ENCODE peak calls at places on chromosomes 11 and 22, in four cellular contexts. C is H9, Q is H1, G is IMR-90. M is an unnamed sample.

GRCh38 chr22:23183107-23183698 is 2.9 kb downstream of the BCR start:
- DNase-seq in Q (peak), C (peak), G (peak), M (peak)

GRCh38 chr11:9815486-9816136 is 151.7 kb downstream of the SWAP70 start:
- DNase-seq in C (no peak), Q (no peak), G (peak), M (peak)

GRCh38 chr11:65470433-65470832 is 28.4 kb upstream of the MALAT1 start:
- DNase-seq in C (no peak), G (no peak), Q (no peak), M (no peak)

GRCh38 chr11:83540112-83540675 is 254.0 kb upstream of the CCDC90B start:
- DNase-seq in G (peak), C (peak), Q (no peak), M (peak)

GRCh38 chr22:35795476-35795875 is 77.8 kb downstream of the APOL5 start:
- DNase-seq in G (no peak), Q (no peak), C (no peak), M (no peak)

GRCh38 chr11:93861808-93862207 is 11.4 kb upstream of the VSTM5 start:
- DNase-seq in Q (no peak), C (no peak), G (no peak), M (no peak)

GRCh38 chr11:43920598-43921419 is 21.6 kb upstream of the C11orf96 start:
- DNase-seq in C (no peak), G (peak), Q (no peak), M (peak)

GRCh38 chr11:78197816-78198215 is 9.1 kb downstream of the USP35 start:
- DNase-seq in C (no peak), G (no peak), Q (no peak), M (no peak)

GRCh38 chr22:29457730-29458129 is 19.3 kb downstream of the RFPL1 start:
- DNase-seq in C (peak), G (peak), Q (peak), M (peak)

GRCh38 chr11:43315966-43316365 is 4.2 kb downstream of the API5 start:
- DNase-seq in C (no peak), Q (no peak), G (no peak), M (no peak)

GRCh38 chr11:19881185-19881584 is 168.5 kb downstream of the NAV2 start:
- DNase-seq in Q (no peak), G (no peak), C (no peak), M (no peak)

GRCh38 chr22:48944433-48944755 is 883.3 kb downstream of the BRD1 start:
- DNase-seq in G (no peak), Q (no peak), C (no peak), M (no peak)

GRCh38 chr22:32897400-32897799 is 95.9 kb downstream of the TIMP3 start:
- DNase-seq in Q (no peak), G (peak), C (no peak), M (peak)

GRCh38 chr22:29972121-29972520 is 89.1 kb downstream of the MTMR3 start:
- DNase-seq in Q (no peak), C (no peak), G (no peak), M (no peak)

GRCh38 chr22:16961477-16962186 is 46.4 kb downstream of the GAB4 start:
- DNase-seq in G (no peak), Q (peak), C (no peak), M (no peak)

GRCh38 chr11:69888671-69889076 is 69.5 kb upstream of the FGF3 start:
- DNase-seq in G (peak), C (peak), Q (peak), M (peak)

GRCh38 chr11:7551571-7551970 is 37.8 kb downstream of the PPFIBP2 start:
- DNase-seq in C (no peak), Q (no peak), G (peak), M (peak)

GRCh38 chr11:129315781-129316579 is 59.7 kb upstream of the BARX2 start:
- DNase-seq in C (peak), G (no peak), Q (peak), M (peak)

GRCh38 chr22:44375451-44375850 is 62.7 kb upstream of the SHISAL1 start:
- DNase-seq in C (no peak), G (no peak), Q (no peak), M (no peak)
- H3K9ac ChIP-seq in C (no peak), G (no peak), Q (no peak), M (no peak)

GRCh38 chr22:38204784-38205183 is 3.0 kb downstream of the MAFF start:
- DNase-seq in C (no peak), Q (no peak), G (no peak), M (no peak)

GRCh38 chr22:38202437-38203089 is 769 bp downstream of the MAFF start:
- DNase-seq in G (peak), Q (peak), C (peak), M (peak)

GRCh38 chr22:38201718-38202436 is at the start of gene MAFF:
- DNase-seq in G (peak), C (peak), Q (peak), M (peak)

GRCh38 chr22:38203855-38204497 is 2.2 kb downstream of the MAFF start:
- DNase-seq in C (no peak), Q (no peak), G (peak), M (no peak)

DNA sequence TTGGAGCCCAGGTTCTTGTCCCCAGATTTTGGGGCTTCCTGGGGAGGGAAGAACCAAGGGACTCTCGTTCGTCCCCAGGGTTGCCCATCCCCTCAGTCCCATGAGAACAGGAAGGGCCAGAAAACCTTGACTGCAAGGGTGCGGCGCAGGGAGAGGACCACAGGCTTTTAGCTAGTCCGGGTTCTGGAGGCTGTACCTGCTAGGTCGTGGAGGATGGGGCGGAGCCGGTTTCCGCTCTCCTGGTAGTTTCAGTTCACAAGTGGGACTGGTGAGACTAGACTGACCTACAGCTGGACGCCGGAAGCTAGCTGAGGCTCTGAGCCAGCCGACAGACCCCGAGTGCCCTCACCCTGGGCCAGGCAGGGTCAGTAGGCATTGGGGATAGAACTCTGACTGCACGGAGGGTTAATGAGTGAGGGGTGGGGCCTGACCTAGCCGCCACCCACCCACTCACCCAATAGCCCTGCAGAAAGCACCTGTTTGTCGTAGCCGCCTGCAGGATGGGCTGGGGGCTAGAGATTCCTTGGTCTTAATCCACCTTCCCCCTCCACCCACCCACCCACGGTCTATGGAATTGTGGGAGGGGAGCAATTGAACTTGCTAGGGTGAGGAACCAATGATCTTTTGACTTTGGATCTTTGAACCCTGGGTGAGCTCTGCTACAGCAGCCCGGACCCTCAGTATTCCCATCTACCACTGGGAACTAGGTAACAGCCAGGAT is 1.5 kb downstream of the MAFF start:
- DNase-seq in Q (peak), C (peak), G (peak), M (peak)
- H3K56ac ChIP-seq in Q (peak), C (no peak), G (peak), M (peak)

DNA sequence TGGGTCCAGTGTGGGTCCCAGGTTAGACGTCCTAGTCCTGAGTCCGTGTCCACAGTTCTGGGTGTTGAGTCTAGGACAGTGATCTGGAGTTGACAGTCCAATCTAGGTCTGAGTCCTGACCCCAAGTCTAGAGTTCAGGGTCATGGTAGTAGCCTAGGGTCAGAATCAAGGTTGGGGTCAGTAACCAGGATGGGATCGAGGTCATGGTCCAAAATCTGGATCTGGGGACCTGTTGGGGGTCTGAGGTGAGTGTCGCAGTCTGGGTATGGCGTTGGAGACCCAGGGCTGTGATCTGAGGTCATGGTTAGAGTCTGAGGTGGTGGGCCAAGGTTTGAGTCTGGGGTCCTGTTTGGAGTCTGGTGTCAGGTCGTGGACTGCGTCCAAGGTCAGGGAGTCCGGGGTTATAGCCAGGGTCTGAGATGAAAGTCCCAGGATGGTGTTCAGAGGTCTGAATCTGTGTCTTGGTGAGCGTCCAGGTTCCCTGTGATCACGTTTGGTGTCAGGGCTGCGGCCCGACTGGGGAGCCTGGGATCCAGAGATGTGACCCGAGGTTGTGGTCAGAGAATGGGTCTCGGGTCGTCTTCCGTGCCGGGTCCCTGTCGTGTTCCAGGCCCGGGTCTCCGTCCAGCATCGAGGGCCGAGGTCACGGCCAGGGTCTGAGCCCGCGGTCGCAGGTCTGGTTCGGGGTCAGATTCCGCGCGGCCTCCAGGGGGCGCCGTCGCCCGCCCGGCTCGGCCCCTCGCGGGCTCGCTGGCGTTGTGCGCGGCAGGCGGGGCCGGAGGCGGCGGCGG is 445 bp upstream of the GRK2 start:
- DNase-seq in Q (peak), C (peak), G (peak), M (peak)
- H2AK5ac ChIP-seq in Q (peak), C (no peak), G (peak), M (peak)

DNA sequence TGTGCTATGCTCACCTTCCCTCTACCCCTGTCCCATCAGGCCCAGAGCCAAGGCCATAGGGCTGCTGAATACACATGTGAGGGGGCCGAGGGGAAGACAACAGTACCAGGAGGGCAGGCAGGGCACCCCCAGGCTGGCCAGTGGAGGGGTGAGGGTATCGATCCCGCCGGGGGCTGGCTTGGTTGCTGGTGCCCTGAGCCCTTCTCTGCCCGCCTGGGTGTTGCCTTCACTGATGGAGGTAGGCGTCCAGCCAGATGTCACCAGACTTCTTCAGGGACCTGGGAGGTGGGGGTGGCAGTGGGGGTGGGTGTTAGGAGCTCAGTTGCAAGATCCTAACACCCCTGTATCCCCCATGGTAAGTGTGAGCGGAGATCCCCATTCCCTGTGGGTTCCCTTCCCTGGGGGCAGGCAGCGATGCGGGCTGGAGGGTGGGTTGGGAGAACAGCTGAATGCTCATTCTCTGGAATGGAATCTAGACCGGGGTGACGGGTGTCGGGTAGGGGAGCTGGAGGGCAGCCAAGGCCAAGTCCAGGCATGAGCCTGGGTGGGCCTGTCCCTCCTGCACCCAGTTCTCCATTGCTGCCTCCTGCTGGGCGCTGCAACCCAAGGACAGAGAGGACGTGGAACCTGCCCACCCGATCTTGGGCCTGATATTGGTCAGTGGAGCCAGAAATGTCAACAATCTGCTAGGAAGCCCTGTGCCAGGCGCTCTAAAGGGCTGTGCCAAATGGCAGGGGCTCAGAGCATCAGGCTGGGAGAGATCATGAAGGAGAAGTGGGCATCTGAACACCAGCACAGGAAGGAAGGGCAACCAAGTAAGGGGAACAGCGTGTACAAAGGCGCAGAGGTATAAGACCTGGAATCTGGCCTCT is 17.5 kb downstream of the FADS3 start:
- DNase-seq in G (no peak), C (no peak), Q (no peak), M (no peak)
- H3K9ac ChIP-seq in G (no peak), C (no peak), Q (no peak), M (no peak)

M was measured in mesendoderm.